ENCODE peak calls at places on chromosomes 3 and 15, in nine cellular contexts. One of them, this sample, is unnamed.

GRCh38 chr3:197454014-197454413 is 101.8 kb downstream of the BDH1 start:
- DNase-seq in Daoy: peak
- DNase-seq in activated T-cell treated with anti-CD3 and anti-CD28 coated beads for 1 hour: no peak
- DNase-seq in MG63: no peak
- DNase-seq in glutamatergic neuron: no peak
- DNase-seq in activated naive CD8-positive, alpha-beta T cell treated with anti-CD3 and anti-CD28 coated beads, Interleukin-2, amount 50 U/mL, for 24 hours: no peak
- DNase-seq in CMK: no peak
- DNase-seq in progenitor cell of endocrine pancreas: no peak
- DNase-seq in lower lobe of right lung: no peak
- DNase-seq in this sample: no peak

GRCh38 chr15:91853968-91854943 is 748 bp downstream of the SLCO3A1 start:
- DNase-seq in Daoy: peak
- DNase-seq in activated T-cell treated with anti-CD3 and anti-CD28 coated beads for 1 hour: peak
- DNase-seq in MG63: peak
- DNase-seq in glutamatergic neuron: peak
- DNase-seq in activated naive CD8-positive, alpha-beta T cell treated with anti-CD3 and anti-CD28 coated beads, Interleukin-2, amount 50 U/mL, for 24 hours: peak
- DNase-seq in CMK: no peak
- DNase-seq in progenitor cell of endocrine pancreas: peak
- DNase-seq in lower lobe of right lung: peak
- DNase-seq in this sample: peak

GRCh38 chr15:90765966-90766365 is 48.8 kb downstream of the BLM start:
- DNase-seq in Daoy: no peak
- DNase-seq in activated T-cell treated with anti-CD3 and anti-CD28 coated beads for 1 hour: no peak
- DNase-seq in MG63: no peak
- DNase-seq in glutamatergic neuron: no peak
- DNase-seq in activated naive CD8-positive, alpha-beta T cell treated with anti-CD3 and anti-CD28 coated beads, Interleukin-2, amount 50 U/mL, for 24 hours: no peak
- DNase-seq in CMK: no peak
- DNase-seq in progenitor cell of endocrine pancreas: no peak
- DNase-seq in lower lobe of right lung: no peak
- DNase-seq in this sample: no peak

GRCh38 chr3:110521019-110521418 is 550.6 kb upstream of the NECTIN3 start:
- DNase-seq in Daoy: peak
- DNase-seq in activated T-cell treated with anti-CD3 and anti-CD28 coated beads for 1 hour: no peak
- DNase-seq in MG63: peak
- DNase-seq in glutamatergic neuron: no peak
- DNase-seq in activated naive CD8-positive, alpha-beta T cell treated with anti-CD3 and anti-CD28 coated beads, Interleukin-2, amount 50 U/mL, for 24 hours: no peak
- DNase-seq in CMK: peak
- DNase-seq in progenitor cell of endocrine pancreas: no peak
- DNase-seq in lower lobe of right lung: no peak
- DNase-seq in this sample: no peak

GRCh38 chr3:161551697-161552096 is 55.1 kb downstream of the OTOL1 start:
- DNase-seq in Daoy: no peak
- DNase-seq in activated T-cell treated with anti-CD3 and anti-CD28 coated beads for 1 hour: no peak
- DNase-seq in MG63: no peak
- DNase-seq in glutamatergic neuron: no peak
- DNase-seq in activated naive CD8-positive, alpha-beta T cell treated with anti-CD3 and anti-CD28 coated beads, Interleukin-2, amount 50 U/mL, for 24 hours: no peak
- DNase-seq in CMK: no peak
- DNase-seq in progenitor cell of endocrine pancreas: no peak
- DNase-seq in lower lobe of right lung: no peak
- DNase-seq in this sample: no peak

GRCh38 chr3:30505866-30506517 is 100.4 kb upstream of the TGFBR2 start:
- DNase-seq in Daoy: no peak
- DNase-seq in activated T-cell treated with anti-CD3 and anti-CD28 coated beads for 1 hour: no peak
- DNase-seq in MG63: no peak
- DNase-seq in glutamatergic neuron: no peak
- DNase-seq in activated naive CD8-positive, alpha-beta T cell treated with anti-CD3 and anti-CD28 coated beads, Interleukin-2, amount 50 U/mL, for 24 hours: no peak
- DNase-seq in CMK: no peak
- DNase-seq in progenitor cell of endocrine pancreas: no peak
- DNase-seq in lower lobe of right lung: no peak
- DNase-seq in this sample: no peak

GRCh38 chr3:45035441-45036301 is 9.6 kb downstream of the CLEC3B start:
- DNase-seq in Daoy: no peak
- DNase-seq in activated T-cell treated with anti-CD3 and anti-CD28 coated beads for 1 hour: peak
- DNase-seq in MG63: no peak
- DNase-seq in glutamatergic neuron: peak
- DNase-seq in activated naive CD8-positive, alpha-beta T cell treated with anti-CD3 and anti-CD28 coated beads, Interleukin-2, amount 50 U/mL, for 24 hours: peak
- DNase-seq in CMK: no peak
- DNase-seq in progenitor cell of endocrine pancreas: no peak
- DNase-seq in lower lobe of right lung: peak
- DNase-seq in this sample: no peak

GRCh38 chr3:38603731-38604131 is 45.8 kb downstream of the SCN5A start:
- DNase-seq in Daoy: no peak
- DNase-seq in activated T-cell treated with anti-CD3 and anti-CD28 coated beads for 1 hour: no peak
- DNase-seq in MG63: no peak
- DNase-seq in glutamatergic neuron: no peak
- DNase-seq in activated naive CD8-positive, alpha-beta T cell treated with anti-CD3 and anti-CD28 coated beads, Interleukin-2, amount 50 U/mL, for 24 hours: no peak
- DNase-seq in CMK: no peak
- DNase-seq in progenitor cell of endocrine pancreas: no peak
- DNase-seq in lower lobe of right lung: peak
- DNase-seq in this sample: no peak

GRCh38 chr3:126133606-126134005 is 46.8 kb downstream of the ALDH1L1 start:
- DNase-seq in Daoy: no peak
- DNase-seq in activated T-cell treated with anti-CD3 and anti-CD28 coated beads for 1 hour: no peak
- DNase-seq in MG63: no peak
- DNase-seq in glutamatergic neuron: no peak
- DNase-seq in activated naive CD8-positive, alpha-beta T cell treated with anti-CD3 and anti-CD28 coated beads, Interleukin-2, amount 50 U/mL, for 24 hours: no peak
- DNase-seq in CMK: no peak
- DNase-seq in progenitor cell of endocrine pancreas: no peak
- DNase-seq in lower lobe of right lung: peak
- DNase-seq in this sample: no peak

GRCh38 chr3:63968612-63969350 is 54.5 kb downstream of the PSMD6 start:
- DNase-seq in Daoy: no peak
- DNase-seq in activated T-cell treated with anti-CD3 and anti-CD28 coated beads for 1 hour: no peak
- DNase-seq in MG63: no peak
- DNase-seq in glutamatergic neuron: no peak
- DNase-seq in activated naive CD8-positive, alpha-beta T cell treated with anti-CD3 and anti-CD28 coated beads, Interleukin-2, amount 50 U/mL, for 24 hours: no peak
- DNase-seq in CMK: no peak
- DNase-seq in progenitor cell of endocrine pancreas: no peak
- DNase-seq in lower lobe of right lung: no peak
- DNase-seq in this sample: no peak

GRCh38 chr3:138089091-138089490 is 26.3 kb downstream of the DZIP1L start:
- DNase-seq in Daoy: peak
- DNase-seq in activated T-cell treated with anti-CD3 and anti-CD28 coated beads for 1 hour: no peak
- DNase-seq in MG63: no peak
- DNase-seq in glutamatergic neuron: no peak
- DNase-seq in activated naive CD8-positive, alpha-beta T cell treated with anti-CD3 and anti-CD28 coated beads, Interleukin-2, amount 50 U/mL, for 24 hours: no peak
- DNase-seq in CMK: no peak
- DNase-seq in progenitor cell of endocrine pancreas: no peak
- DNase-seq in lower lobe of right lung: no peak
- DNase-seq in this sample: no peak

GRCh38 chr15:99416191-99417188 is 149.3 kb upstream of the MEF2A start:
- DNase-seq in Daoy: no peak
- DNase-seq in activated T-cell treated with anti-CD3 and anti-CD28 coated beads for 1 hour: no peak
- DNase-seq in MG63: no peak
- DNase-seq in glutamatergic neuron: no peak
- DNase-seq in activated naive CD8-positive, alpha-beta T cell treated with anti-CD3 and anti-CD28 coated beads, Interleukin-2, amount 50 U/mL, for 24 hours: no peak
- DNase-seq in CMK: no peak
- DNase-seq in progenitor cell of endocrine pancreas: no peak
- DNase-seq in lower lobe of right lung: no peak
- DNase-seq in this sample: no peak

GRCh38 chr15:67660446-67660845 is 117.9 kb downstream of the MAP2K5 start:
- DNase-seq in Daoy: no peak
- DNase-seq in activated T-cell treated with anti-CD3 and anti-CD28 coated beads for 1 hour: no peak
- DNase-seq in MG63: no peak
- DNase-seq in glutamatergic neuron: no peak
- DNase-seq in activated naive CD8-positive, alpha-beta T cell treated with anti-CD3 and anti-CD28 coated beads, Interleukin-2, amount 50 U/mL, for 24 hours: no peak
- DNase-seq in CMK: no peak
- DNase-seq in progenitor cell of endocrine pancreas: no peak
- DNase-seq in lower lobe of right lung: no peak
- DNase-seq in this sample: no peak

GRCh38 chr3:38131621-38132369 is 5.1 kb downstream of the ACAA1 start:
- DNase-seq in Daoy: peak
- DNase-seq in activated T-cell treated with anti-CD3 and anti-CD28 coated beads for 1 hour: peak
- DNase-seq in MG63: no peak
- DNase-seq in glutamatergic neuron: peak
- DNase-seq in activated naive CD8-positive, alpha-beta T cell treated with anti-CD3 and anti-CD28 coated beads, Interleukin-2, amount 50 U/mL, for 24 hours: peak
- DNase-seq in CMK: no peak
- DNase-seq in progenitor cell of endocrine pancreas: no peak
- DNase-seq in lower lobe of right lung: peak
- DNase-seq in this sample: no peak

GRCh38 chr3:12894629-12895028 is 53.3 kb upstream of the RPL32 start:
- DNase-seq in Daoy: no peak
- DNase-seq in activated T-cell treated with anti-CD3 and anti-CD28 coated beads for 1 hour: no peak
- DNase-seq in MG63: no peak
- DNase-seq in glutamatergic neuron: no peak
- DNase-seq in activated naive CD8-positive, alpha-beta T cell treated with anti-CD3 and anti-CD28 coated beads, Interleukin-2, amount 50 U/mL, for 24 hours: no peak
- DNase-seq in CMK: no peak
- DNase-seq in progenitor cell of endocrine pancreas: no peak
- DNase-seq in lower lobe of right lung: peak
- DNase-seq in this sample: no peak

GRCh38 chr15:31262901-31263671 is 63.5 kb upstream of the KLF13 start:
- DNase-seq in Daoy: no peak
- DNase-seq in activated T-cell treated with anti-CD3 and anti-CD28 coated beads for 1 hour: no peak
- DNase-seq in MG63: no peak
- DNase-seq in glutamatergic neuron: no peak
- DNase-seq in activated naive CD8-positive, alpha-beta T cell treated with anti-CD3 and anti-CD28 coated beads, Interleukin-2, amount 50 U/mL, for 24 hours: no peak
- DNase-seq in CMK: no peak
- DNase-seq in progenitor cell of endocrine pancreas: no peak
- DNase-seq in lower lobe of right lung: peak
- DNase-seq in this sample: no peak

GRCh38 chr3:133472242-133472641 is 72.4 kb downstream of the BFSP2 start:
- DNase-seq in Daoy: peak
- DNase-seq in activated T-cell treated with anti-CD3 and anti-CD28 coated beads for 1 hour: no peak
- DNase-seq in MG63: no peak
- DNase-seq in glutamatergic neuron: peak
- DNase-seq in activated naive CD8-positive, alpha-beta T cell treated with anti-CD3 and anti-CD28 coated beads, Interleukin-2, amount 50 U/mL, for 24 hours: no peak
- DNase-seq in CMK: no peak
- DNase-seq in progenitor cell of endocrine pancreas: no peak
- DNase-seq in lower lobe of right lung: no peak
- DNase-seq in this sample: no peak

GRCh38 chr15:41935566-41936020 is 36.8 kb downstream of the EHD4 start:
- DNase-seq in Daoy: no peak
- DNase-seq in activated T-cell treated with anti-CD3 and anti-CD28 coated beads for 1 hour: no peak
- DNase-seq in MG63: peak
- DNase-seq in glutamatergic neuron: no peak
- DNase-seq in activated naive CD8-positive, alpha-beta T cell treated with anti-CD3 and anti-CD28 coated beads, Interleukin-2, amount 50 U/mL, for 24 hours: peak
- DNase-seq in CMK: no peak
- DNase-seq in progenitor cell of endocrine pancreas: no peak
- DNase-seq in lower lobe of right lung: no peak
- DNase-seq in this sample: no peak

GRCh38 chr3:43733459-43734384 is 43.0 kb downstream of the ABHD5 start:
- DNase-seq in Daoy: no peak
- DNase-seq in activated T-cell treated with anti-CD3 and anti-CD28 coated beads for 1 hour: no peak
- DNase-seq in MG63: peak
- DNase-seq in glutamatergic neuron: no peak
- DNase-seq in activated naive CD8-positive, alpha-beta T cell treated with anti-CD3 and anti-CD28 coated beads, Interleukin-2, amount 50 U/mL, for 24 hours: no peak
- DNase-seq in CMK: no peak
- DNase-seq in progenitor cell of endocrine pancreas: no peak
- DNase-seq in lower lobe of right lung: no peak
- DNase-seq in this sample: no peak

GRCh38 chr3:140292684-140293083 is 357.7 kb downstream of the CLSTN2 start:
- DNase-seq in Daoy: peak
- DNase-seq in activated T-cell treated with anti-CD3 and anti-CD28 coated beads for 1 hour: no peak
- DNase-seq in MG63: peak
- DNase-seq in glutamatergic neuron: no peak
- DNase-seq in activated naive CD8-positive, alpha-beta T cell treated with anti-CD3 and anti-CD28 coated beads, Interleukin-2, amount 50 U/mL, for 24 hours: no peak
- DNase-seq in CMK: no peak
- DNase-seq in progenitor cell of endocrine pancreas: no peak
- DNase-seq in lower lobe of right lung: no peak
- DNase-seq in this sample: no peak

GRCh38 chr15:73633991-73634495 is 854 bp upstream of the NPTN start:
- DNase-seq in Daoy: peak
- DNase-seq in activated T-cell treated with anti-CD3 and anti-CD28 coated beads for 1 hour: no peak
- DNase-seq in MG63: peak
- DNase-seq in glutamatergic neuron: no peak
- DNase-seq in activated naive CD8-positive, alpha-beta T cell treated with anti-CD3 and anti-CD28 coated beads, Interleukin-2, amount 50 U/mL, for 24 hours: no peak
- DNase-seq in CMK: no peak
- DNase-seq in progenitor cell of endocrine pancreas: no peak
- DNase-seq in lower lobe of right lung: no peak
- DNase-seq in this sample: no peak

GRCh38 chr3:65944252-65944651 is 94.5 kb downstream of the MAGI1 start:
- DNase-seq in Daoy: no peak
- DNase-seq in activated T-cell treated with anti-CD3 and anti-CD28 coated beads for 1 hour: no peak
- DNase-seq in MG63: no peak
- DNase-seq in glutamatergic neuron: no peak
- DNase-seq in activated naive CD8-positive, alpha-beta T cell treated with anti-CD3 and anti-CD28 coated beads, Interleukin-2, amount 50 U/mL, for 24 hours: no peak
- DNase-seq in CMK: no peak
- DNase-seq in progenitor cell of endocrine pancreas: no peak
- DNase-seq in lower lobe of right lung: no peak
- DNase-seq in this sample: no peak

GRCh38 chr3:186772281-186772885 is 11.0 kb upstream of the EIF4A2 start:
- DNase-seq in Daoy: no peak
- DNase-seq in activated T-cell treated with anti-CD3 and anti-CD28 coated beads for 1 hour: no peak
- DNase-seq in MG63: no peak
- DNase-seq in glutamatergic neuron: peak
- DNase-seq in activated naive CD8-positive, alpha-beta T cell treated with anti-CD3 and anti-CD28 coated beads, Interleukin-2, amount 50 U/mL, for 24 hours: peak
- DNase-seq in CMK: no peak
- DNase-seq in progenitor cell of endocrine pancreas: no peak
- DNase-seq in lower lobe of right lung: no peak
- DNase-seq in this sample: no peak

GRCh38 chr15:65395567-65396185 is 17.9 kb upstream of the IGDCC3 start:
- DNase-seq in Daoy: no peak
- DNase-seq in activated T-cell treated with anti-CD3 and anti-CD28 coated beads for 1 hour: no peak
- DNase-seq in MG63: no peak
- DNase-seq in glutamatergic neuron: no peak
- DNase-seq in activated naive CD8-positive, alpha-beta T cell treated with anti-CD3 and anti-CD28 coated beads, Interleukin-2, amount 50 U/mL, for 24 hours: no peak
- DNase-seq in CMK: no peak
- DNase-seq in progenitor cell of endocrine pancreas: no peak
- DNase-seq in lower lobe of right lung: no peak
- DNase-seq in this sample: no peak

GRCh38 chr3:3821780-3822179 is 22.5 kb downstream of the LRRN1 start:
- DNase-seq in Daoy: no peak
- DNase-seq in activated T-cell treated with anti-CD3 and anti-CD28 coated beads for 1 hour: no peak
- DNase-seq in MG63: peak
- DNase-seq in glutamatergic neuron: no peak
- DNase-seq in activated naive CD8-positive, alpha-beta T cell treated with anti-CD3 and anti-CD28 coated beads, Interleukin-2, amount 50 U/mL, for 24 hours: no peak
- DNase-seq in CMK: no peak
- DNase-seq in progenitor cell of endocrine pancreas: no peak
- DNase-seq in lower lobe of right lung: no peak
- DNase-seq in this sample: no peak

GRCh38 chr15:64044315-64045105 is 1.8 kb downstream of the DAPK2 start:
- DNase-seq in Daoy: no peak
- DNase-seq in activated T-cell treated with anti-CD3 and anti-CD28 coated beads for 1 hour: no peak
- DNase-seq in MG63: no peak
- DNase-seq in glutamatergic neuron: no peak
- DNase-seq in activated naive CD8-positive, alpha-beta T cell treated with anti-CD3 and anti-CD28 coated beads, Interleukin-2, amount 50 U/mL, for 24 hours: no peak
- DNase-seq in CMK: no peak
- DNase-seq in progenitor cell of endocrine pancreas: no peak
- DNase-seq in lower lobe of right lung: no peak
- DNase-seq in this sample: no peak

GRCh38 chr3:4983739-4984510 is 4.7 kb downstream of the BHLHE40 start:
- DNase-seq in Daoy: peak
- DNase-seq in activated T-cell treated with anti-CD3 and anti-CD28 coated beads for 1 hour: peak
- DNase-seq in MG63: peak
- DNase-seq in glutamatergic neuron: no peak
- DNase-seq in activated naive CD8-positive, alpha-beta T cell treated with anti-CD3 and anti-CD28 coated beads, Interleukin-2, amount 50 U/mL, for 24 hours: peak
- DNase-seq in CMK: no peak
- DNase-seq in progenitor cell of endocrine pancreas: no peak
- DNase-seq in lower lobe of right lung: no peak
- DNase-seq in this sample: peak

This sample was measured in activated T-helper 1 cell treated with anti-CD3 and anti-CD28 coated beads, Interleukin-12 subunit alpha, Interleukin-12 subunit beta, Interleukin-2, Interleukin-4 antibody, amounts not matched to agents 30 ng/mL and 10 ng/mL and 1 ng/mL, durations not matched to agents 14 hours and 24 hours and 36 hours.